ENCODE peak calls at places on chromosome 2, in seven cellular contexts. W is astrocyte of the spinal cord, P is upper lobe of right lung, V is hepatocyte, B is cardiac fibroblast, K is cardiac muscle cell, G is GM12865. N is an unnamed sample.

GRCh38 chr2:44801676-44802408 is 139.7 kb upstream of the SIX3 start:
- DNase-seq in W (no peak), P (no peak), V (no peak), B (peak; percentile 34), K (no peak), G (no peak), N (peak; percentile 30)

GRCh38 chr2:75602724-75603342 is 42.1 kb upstream of the EVA1A start:
- DNase-seq in W (peak; percentile 83), P (peak; percentile 80), V (peak; percentile 82), B (peak; percentile 78), K (no peak), G (no peak), N (peak; percentile 95)

GRCh38 chr2:202941771-202942170 is 29.7 kb downstream of the CARF start:
- DNase-seq in W (peak; percentile 37), P (no peak), V (no peak), B (peak; percentile 80), K (no peak), G (no peak), N (no peak)

GRCh38 chr2:209141818-209142217 is 282.0 kb upstream of the MAP2 start:
- DNase-seq in W (no peak), P (no peak), V (no peak), B (no peak), K (no peak), G (no peak), N (no peak)

GRCh38 chr2:8028981-8029380 is 652.9 kb upstream of the ID2 start:
- DNase-seq in W (no peak), P (no peak), V (no peak), B (no peak), K (no peak), G (no peak), N (no peak)

GRCh38 chr2:231190531-231191197 is 7.8 kb upstream of the ARMC9 start:
- DNase-seq in W (peak; percentile 76), P (peak; percentile 85), V (no peak), B (peak; percentile 59), K (no peak), G (no peak), N (no peak)

GRCh38 chr2:112693596-112693995 is 27.2 kb upstream of the NT5DC4 start:
- DNase-seq in W (no peak), P (no peak), V (no peak), B (no peak), K (no peak), G (no peak), N (no peak)

GRCh38 chr2:156589381-156590079 is 153.4 kb downstream of the GPD2 start:
- DNase-seq in W (peak; percentile 62), P (no peak), V (peak; percentile 61), B (peak; percentile 74), K (peak; percentile 44), G (peak; percentile 69), N (no peak)

GRCh38 chr2:140508756-140509155 is 1622.1 kb downstream of the LRP1B start:
- DNase-seq in W (no peak), P (no peak), V (no peak), B (no peak), K (no peak), G (no peak), N (no peak)

GRCh38 chr2:180370476-180371205 is 363.5 kb upstream of the CWC22 start:
- DNase-seq in W (no peak), P (no peak), V (no peak), B (no peak), K (no peak), G (no peak), N (no peak)

GRCh38 chr2:84283496-84283895 is 175.6 kb downstream of the SUCLG1 start:
- DNase-seq in W (no peak), P (no peak), V (no peak), B (no peak), K (no peak), G (no peak), N (no peak)

DNA sequence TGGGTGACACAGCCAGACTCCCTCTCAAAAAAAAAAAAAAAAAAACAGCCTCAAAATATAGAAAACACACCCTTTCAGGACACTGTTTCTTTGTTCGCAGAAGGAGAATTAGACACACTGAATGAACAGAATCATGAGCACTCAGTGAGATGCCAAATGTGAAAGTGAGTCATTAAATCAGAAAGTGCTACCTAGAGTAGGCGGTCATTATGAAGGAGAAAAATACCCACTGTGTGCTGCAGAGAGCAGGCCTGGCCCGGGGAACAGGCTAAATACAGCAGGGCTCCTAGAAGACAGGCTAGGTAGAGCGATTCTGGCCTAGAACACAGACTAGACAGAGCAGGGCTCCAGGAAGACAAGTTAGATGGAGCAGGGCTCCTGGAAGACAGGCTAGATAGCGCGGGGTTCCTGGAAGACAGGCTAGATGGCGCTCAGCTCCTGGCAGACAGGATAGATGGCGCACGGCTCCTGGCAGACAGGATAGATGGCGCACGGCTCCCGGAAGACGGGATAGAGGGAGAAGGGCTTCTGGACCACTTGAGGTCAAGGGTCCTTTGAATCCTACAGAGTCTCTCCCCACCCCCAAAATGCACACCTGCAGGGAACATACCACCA is 43.3 kb upstream of the SLC66A3 start:
- DNase-seq in W (no peak), P (peak; percentile 21), V (no peak), B (no peak), K (no peak), G (no peak), N (no peak)
- TF ChIP-seq CTCF in W (no peak), P (no peak), V (no peak), B (no peak), K (no peak), G (no peak), N (no peak)

GRCh38 chr2:197306691-197307030 is 3.9 kb downstream of the ANKRD44 start:
- DNase-seq in W (peak; percentile 9), P (peak; percentile 63), V (no peak), B (no peak), K (no peak), G (peak; percentile 63), N (peak; percentile 23)

GRCh38 chr2:197307933-197308521 is 2.6 kb downstream of the ANKRD44 start:
- DNase-seq in W (no peak), P (no peak), V (no peak), B (no peak), K (no peak), G (peak; percentile 82), N (no peak)

GRCh38 chr2:197306024-197306690 is 4.4 kb downstream of the ANKRD44 start:
- DNase-seq in W (no peak), P (no peak), V (no peak), B (no peak), K (no peak), G (peak; percentile 60), N (no peak)

GRCh38 chr2:197308635-197309368 is 1.8 kb downstream of the ANKRD44 start:
- DNase-seq in W (no peak), P (no peak), V (no peak), B (no peak), K (no peak), G (no peak), N (no peak)

DNA sequence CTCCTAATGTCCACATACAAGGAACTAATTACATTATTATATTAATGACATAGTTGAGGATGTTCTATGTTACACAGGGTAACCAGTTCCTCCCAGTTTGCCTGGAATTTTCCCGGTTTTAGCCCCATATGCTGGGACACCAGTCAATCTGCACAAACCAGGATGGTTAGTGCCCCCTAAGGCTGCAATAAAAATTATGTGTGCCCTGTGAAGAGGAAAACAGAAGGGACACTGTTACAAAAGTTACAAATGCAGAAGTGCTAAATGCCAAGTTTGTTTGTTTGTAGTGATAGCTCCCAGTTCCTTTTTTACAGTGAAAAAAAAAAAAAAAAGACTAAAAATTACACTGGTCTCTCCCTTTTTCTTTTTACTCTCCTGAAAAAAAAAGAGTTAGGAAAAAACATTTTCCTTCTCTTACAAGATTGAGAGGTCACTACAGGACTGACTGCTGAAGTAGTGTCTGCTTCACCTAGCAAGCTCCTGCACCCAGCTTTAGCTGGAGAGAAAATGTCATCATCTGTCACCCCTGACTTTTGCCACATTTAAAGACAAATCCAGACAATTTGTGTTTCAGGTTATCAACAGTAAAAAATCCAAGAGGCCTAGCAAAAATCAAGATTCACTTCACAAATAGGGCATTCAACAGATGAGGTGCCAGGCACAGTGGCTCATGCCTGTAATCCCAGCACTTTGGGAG is 3.2 kb downstream of the ANKRD44 start:
- DNase-seq in W (no peak), P (no peak), V (no peak), B (no peak), K (no peak), G (no peak), N (no peak)
- TF ChIP-seq CTCF in W (peak; percentile 6), P (no peak), V (peak; percentile 11), B (peak; percentile 19), K (no peak), G (no peak), N (no peak)

GRCh38 chr2:217652761-217653160 is 350.0 kb downstream of the TNS1 start:
- DNase-seq in W (no peak), P (no peak), V (no peak), B (peak; percentile 13), K (no peak), G (no peak), N (no peak)

GRCh38 chr2:217650229-217650628 is 352.6 kb downstream of the TNS1 start:
- DNase-seq in W (no peak), P (no peak), V (no peak), B (no peak), K (no peak), G (no peak), N (no peak)

GRCh38 chr2:217647925-217648324 is 354.9 kb downstream of the TNS1 start:
- DNase-seq in W (no peak), P (no peak), V (no peak), B (no peak), K (no peak), G (no peak), N (no peak)

GRCh38 chr2:217653240-217653639 is 349.6 kb downstream of the TNS1 start:
- DNase-seq in W (peak; percentile 76), P (peak; percentile 67), V (peak; percentile 76), B (peak; percentile 82), K (no peak), G (no peak), N (peak; percentile 96)

DNA sequence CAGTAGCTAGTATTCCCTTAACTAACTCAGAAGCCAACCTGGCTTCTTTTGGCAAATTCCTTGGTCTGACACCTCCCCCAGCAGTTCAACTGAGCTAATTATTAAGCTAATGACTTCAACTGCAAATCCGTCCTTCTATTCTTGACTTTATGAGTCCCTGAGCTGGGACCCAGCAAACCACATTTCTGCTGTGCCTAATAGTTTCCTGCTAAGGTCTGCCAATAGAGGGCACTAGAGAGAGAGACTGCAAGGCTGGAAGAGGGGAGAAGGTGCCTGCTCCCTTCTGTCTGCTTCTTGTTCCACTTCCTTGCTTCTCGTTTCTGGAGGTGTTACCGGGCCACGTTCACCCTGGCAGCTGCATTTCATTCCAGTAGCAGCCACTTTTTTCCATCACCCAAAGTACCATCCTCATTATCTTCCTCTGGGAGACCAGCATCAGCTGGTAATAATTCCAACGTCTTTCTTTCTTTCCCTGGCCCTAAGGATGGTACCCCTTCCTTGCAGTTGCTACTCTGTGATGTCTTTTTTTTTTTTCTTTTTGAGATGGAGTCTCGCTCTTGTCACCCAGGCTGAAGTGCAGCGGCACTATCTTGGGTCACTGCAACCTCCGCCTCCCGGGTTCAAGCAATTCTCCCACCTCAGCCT is 352.0 kb downstream of the TNS1 start:
- DNase-seq in W (peak; percentile 56), P (no peak), V (peak; percentile 88), B (peak; percentile 78), K (peak; percentile 73), G (peak; percentile 58), N (peak; percentile 12)
- TF ChIP-seq CTCF in W (peak; percentile 84), P (peak; percentile 74), V (peak; percentile 76), B (peak; percentile 94), K (peak; percentile 95), G (peak; percentile 80), N (peak; percentile 66)

DNA sequence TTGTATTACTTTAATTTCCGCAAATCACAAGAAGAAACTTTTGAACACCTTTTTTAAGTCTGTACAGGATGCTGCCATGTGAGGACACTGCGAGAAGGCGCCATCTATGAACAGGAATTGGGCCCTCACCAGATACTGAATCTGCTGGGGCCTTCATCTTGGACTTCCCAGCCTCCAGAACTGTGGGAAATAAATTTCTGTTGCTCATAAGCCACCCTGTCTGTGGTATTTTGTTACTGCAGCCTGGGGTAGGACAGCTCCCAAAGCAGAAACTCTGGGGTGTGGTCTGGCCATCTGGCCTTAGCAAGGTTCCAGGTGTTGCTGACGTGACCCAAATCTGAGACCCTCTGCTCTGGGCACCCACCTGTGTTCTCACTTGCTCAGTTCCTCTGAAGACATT is 16.5 kb downstream of the UXS1 start:
- DNase-seq in W (no peak), P (no peak), V (no peak), B (no peak), K (no peak), G (no peak), N (no peak)
- TF ChIP-seq CTCF in W (no peak), P (no peak), V (no peak), B (no peak), K (no peak), G (no peak), N (no peak)

N was measured in PC-9.